ENCODE peak calls at places on chromosomes 6 and 20, in five cellular contexts. F is A549, W is NCI-H774, K is Right ventricle myocardium superior, Z is globus pallidus. T is an unnamed sample.

GRCh38 chr6:11496152-11497060 is 41.1 kb upstream of the TMEM170B start:
- DNase-seq in F (peak; percentile 83), W (peak; percentile 51), K (no peak), Z (peak; percentile 84), T (peak; percentile 15)

GRCh38 chr6:82298012-82298411 is 50.5 kb upstream of the IBTK start:
- DNase-seq in F (peak; percentile 43), W (no peak), K (no peak), Z (no peak), T (no peak)

GRCh38 chr6:2725999-2726567 is 24.6 kb downstream of the MYLK4 start:
- DNase-seq in F (no peak), W (no peak), K (no peak), Z (no peak), T (no peak)

GRCh38 chr6:49849121-49849907 is 17.0 kb downstream of the CRISP1 start:
- DNase-seq in F (peak; percentile 46), W (peak; percentile 57), K (no peak), Z (peak; percentile 57), T (no peak)

GRCh38 chr6:90442366-90442765 is 144.5 kb downstream of the MAP3K7 start:
- DNase-seq in F (no peak), W (no peak), K (no peak), Z (no peak), T (no peak)

GRCh38 chr6:122400121-122400450 is 634 bp downstream of the HSF2 start:
- DNase-seq in F (no peak), W (no peak), K (no peak), Z (no peak), T (peak; percentile 12)

GRCh38 chr6:14105547-14105946 is 12.0 kb upstream of the CD83 start:
- DNase-seq in F (no peak), W (no peak), K (no peak), Z (no peak), T (no peak)

GRCh38 chr6:3195695-3196497 is 31.6 kb downstream of the TUBB2B start:
- DNase-seq in F (peak; percentile 61), W (no peak), K (no peak), Z (peak; percentile 41), T (no peak)

GRCh38 chr20:278607-279571 is 11.7 kb downstream of the C20orf96 start:
- DNase-seq in F (no peak), W (no peak), K (peak; percentile 68), Z (no peak), T (no peak)

GRCh38 chr6:2209226-2209809 is 36.1 kb downstream of the GMDS start:
- DNase-seq in F (peak; percentile 54), W (peak; percentile 79), K (no peak), Z (no peak), T (no peak)

GRCh38 chr6:79031821-79032590 is 46.0 kb downstream of the PHIP start:
- DNase-seq in F (no peak), W (no peak), K (no peak), Z (no peak), T (no peak)

GRCh38 chr20:33709905-33710541 is 10.1 kb downstream of the PXMP4 start:
- DNase-seq in F (no peak), W (no peak), K (no peak), Z (no peak), T (no peak)

GRCh38 chr6:117473401-117473800 is 9.1 kb upstream of the DCBLD1 start:
- DNase-seq in F (no peak), W (no peak), K (no peak), Z (no peak), T (no peak)

GRCh38 chr6:170178266-170178560 is 112.7 kb downstream of the DLL1 start:
- DNase-seq in F (no peak), W (no peak), K (no peak), Z (no peak), T (no peak)

GRCh38 chr20:33113387-33113908 is 34.0 kb downstream of the BPIFB4 start:
- DNase-seq in F (no peak), W (no peak), K (no peak), Z (no peak), T (no peak)

GRCh38 chr6:125868252-125868651 is 77.5 kb downstream of the NCOA7 start:
- DNase-seq in F (no peak), W (no peak), K (no peak), Z (no peak), T (no peak)

GRCh38 chr6:111874030-111874425 is 776 bp upstream of the FYN start:
- DNase-seq in F (no peak), W (peak; percentile 62), K (no peak), Z (no peak), T (no peak)

GRCh38 chr6:112109267-112109666 is 21.9 kb downstream of the FAM229B start:
- DNase-seq in F (no peak), W (no peak), K (no peak), Z (no peak), T (no peak)

GRCh38 chr6:131135244-131136020 is at the start of gene AKAP7:
- DNase-seq in F (peak; percentile 74), W (no peak), K (peak; percentile 88), Z (peak; percentile 81), T (peak; percentile 80)

GRCh38 chr6:145453376-145453775 is 281.9 kb downstream of the EPM2A start:
- DNase-seq in F (no peak), W (no peak), K (no peak), Z (no peak), T (no peak)

GRCh38 chr6:168885196-168885595 is 368.4 kb downstream of the THBS2 start:
- DNase-seq in F (no peak), W (no peak), K (no peak), Z (no peak), T (no peak)

GRCh38 chr20:17555106-17555505 is 14.8 kb upstream of the DSTN start:
- DNase-seq in F (no peak), W (no peak), K (no peak), Z (no peak), T (no peak)

GRCh38 chr6:133551436-133551835 is 310.3 kb downstream of the EYA4 start:
- DNase-seq in F (peak; percentile 34), W (no peak), K (no peak), Z (no peak), T (no peak)

GRCh38 chr6:85468326-85468725 is 18.4 kb downstream of the NT5E start:
- DNase-seq in F (no peak), W (no peak), K (no peak), Z (no peak), T (no peak)

GRCh38 chr20:61896058-61896961 is 169.4 kb downstream of the TAF4 start:
- DNase-seq in F (peak; percentile 32), W (peak; percentile 5), K (peak; percentile 50), Z (peak; percentile 51), T (peak; percentile 86)

GRCh38 chr6:33863084-33863483 is 59.3 kb upstream of the MLN start:
- DNase-seq in F (no peak), W (no peak), K (no peak), Z (no peak), T (no peak)

GRCh38 chr6:167550936-167551633 is 226.2 kb downstream of the TTLL2 start:
- DNase-seq in F (no peak), W (no peak), K (peak; percentile 95), Z (peak; percentile 76), T (no peak)

GRCh38 chr20:56391596-56392281 is at the start of gene AURKA:
- DNase-seq in F (peak; percentile 3), W (no peak), K (no peak), Z (no peak), T (peak; percentile 22)

GRCh38 chr20:62403331-62403730 is 3.8 kb downstream of the CABLES2 start:
- DNase-seq in F (no peak), W (no peak), K (no peak), Z (no peak), T (no peak)

GRCh38 chr6:39791850-39792500 is at the start of gene DAAM2:
- DNase-seq in F (no peak), W (no peak), K (peak; percentile 84), Z (peak; percentile 74), T (peak; percentile 10)

GRCh38 chr6:159023893-159024292 is 20.9 kb downstream of the TAGAP start:
- DNase-seq in F (no peak), W (no peak), K (no peak), Z (no peak), T (no peak)

T was measured in HuH-7.5.